ENCODE peak calls at places on chromosome 11, in four cellular contexts. B is body of pancreas; D is activated naive CD4-positive, alpha-beta T cell; O is choroid plexus epithelial cell. G is an unnamed sample.

GRCh38 chr11:2892215-2893020 is 6.8 kb upstream of the CDKN1C start:
- DNase-seq in O (peak), D (peak), B (no peak), G (no peak)

GRCh38 chr11:44726278-44727113 is at the start of gene TSPAN18:
- DNase-seq in B (peak), O (no peak), D (no peak), G (no peak)

GRCh38 chr11:73810637-73811036 is 23.0 kb downstream of the MRPL48 start:
- DNase-seq in O (peak), B (no peak), D (no peak), G (no peak)

GRCh38 chr11:11211888-11212287 is 141.2 kb downstream of the CSNK2A3 start:
- DNase-seq in D (no peak), O (no peak), B (no peak), G (no peak)

GRCh38 chr11:60944504-60945294 is 7.3 kb downstream of the SLC15A3 start:
- DNase-seq in B (no peak), O (no peak), D (no peak), G (no peak)

GRCh38 chr11:32960553-32961164 is 55.0 kb upstream of the DEPDC7 start:
- DNase-seq in D (no peak), B (no peak), O (peak), G (no peak)

GRCh38 chr11:77204792-77205466 is 76.9 kb downstream of the MYO7A start:
- DNase-seq in D (no peak), B (no peak), O (no peak), G (no peak)

GRCh38 chr11:118924591-118925585 is 838 bp downstream of the BCL9L start:
- DNase-seq in D (no peak), B (peak), O (peak), G (no peak)

GRCh38 chr11:134466035-134466908 is 54.2 kb upstream of the B3GAT1 start:
- DNase-seq in B (no peak), D (no peak), O (no peak), G (no peak)

GRCh38 chr11:69969890-69970784 is 108.0 kb upstream of the ANO1 start:
- DNase-seq in B (no peak), D (no peak), O (peak), G (no peak)

GRCh38 chr11:91265946-91266345 is 958.7 kb upstream of the FAT3 start:
- DNase-seq in D (no peak), B (no peak), O (peak), G (no peak)

GRCh38 chr11:16356057-16356750 is at the start of gene SOX6:
- DNase-seq in D (no peak), B (peak), O (no peak), G (peak)

GRCh38 chr11:18727499-18728236 is 1.7 kb upstream of the IGSF22 start:
- DNase-seq in D (no peak), B (peak), O (peak), G (peak)

GRCh38 chr11:99505319-99505718 is 484.6 kb downstream of the CNTN5 start:
- DNase-seq in B (no peak), O (peak), D (no peak), G (no peak)

GRCh38 chr11:118074785-118075184 is 2.1 kb upstream of the TMPRSS4 start:
- DNase-seq in B (no peak), D (no peak), O (no peak), G (no peak)

GRCh38 chr11:30665067-30665466 is 78.9 kb upstream of the MPPED2 start:
- DNase-seq in O (no peak), B (no peak), D (no peak), G (no peak)

GRCh38 chr11:86335131-86335768 is 33.2 kb downstream of the HIKESHI start:
- DNase-seq in D (no peak), B (no peak), O (no peak), G (no peak)

GRCh38 chr11:1499261-1499890 is 12.8 kb upstream of the MOB2 start:
- DNase-seq in D (no peak), B (no peak), O (no peak), G (no peak)

GRCh38 chr11:72589802-72590761 is 84.1 kb downstream of the PDE2A start:
- DNase-seq in B (peak), D (no peak), O (peak), G (no peak)

GRCh38 chr11:13962562-13963168 is at the start of gene SPON1:
- DNase-seq in O (peak), D (no peak), B (peak), G (no peak)

GRCh38 chr11:125949271-125950177 is 3.7 kb downstream of the VSIG10L2 start:
- DNase-seq in B (no peak), D (no peak), O (no peak), G (no peak)

GRCh38 chr11:73396985-73397384 is 20.8 kb downstream of the RELT start:
- DNase-seq in B (no peak), O (no peak), D (no peak), G (no peak)

G was measured in tibial nerve.